ENCODE peak calls at places on chromosomes 12 and 14, in nine cellular contexts. O, U, V, R, G, Z, A, M and K are unnamed samples.

GRCh38 chr12:111692575-111693210 is 6.8 kb downstream of the ACAD10 start:
- DNase-seq in A (no peak), G (no peak), M (peak), O (no peak), U (no peak), V (no peak), R (no peak), Z (no peak), K (no peak)

GRCh38 chr14:68124885-68125731 is 305.5 kb downstream of the RAD51B start:
- DNase-seq in A (no peak), M (no peak), O (no peak), Z (no peak), R (no peak), V (no peak), U (no peak), G (no peak), K (no peak)

GRCh38 chr12:117685115-117685926 is 283.5 kb downstream of the KSR2 start:
- DNase-seq in M (peak), A (peak), R (peak), U (no peak), V (no peak), G (no peak), Z (peak), O (no peak), K (no peak)

GRCh38 chr14:61225304-61225703 is 55.8 kb downstream of the TMEM30B start:
- DNase-seq in O (no peak), M (no peak), U (no peak), A (no peak), R (no peak), V (no peak), Z (no peak), G (no peak), K (no peak)

GRCh38 chr12:124456652-124457152 is 110.7 kb downstream of the NCOR2 start:
- DNase-seq in R (no peak), U (no peak), G (no peak), M (no peak), Z (peak), A (no peak), V (no peak), O (no peak), K (peak)

GRCh38 chr14:99267871-99268775 is 3.9 kb downstream of the BCL11B start:
- DNase-seq in A (no peak), R (no peak), O (no peak), V (no peak), G (no peak), Z (no peak), M (no peak), U (no peak), K (no peak)

GRCh38 chr14:104586832-104587620 is 7.5 kb downstream of the C14orf180 start:
- DNase-seq in Z (no peak), M (no peak), G (no peak), A (no peak), V (no peak), U (no peak), R (no peak), O (peak), K (no peak)

GRCh38 chr14:69586420-69586819 is 11.7 kb upstream of the CCDC177 start:
- DNase-seq in M (no peak), Z (no peak), O (no peak), A (no peak), U (no peak), G (no peak), V (no peak), R (no peak), K (no peak)

GRCh38 chr12:69366796-69367195 is 7.3 kb downstream of the YEATS4 start:
- DNase-seq in G (no peak), O (no peak), V (no peak), R (no peak), Z (no peak), U (no peak), M (no peak), A (no peak), K (no peak)

GRCh38 chr12:90829044-90829443 is 125.9 kb downstream of the CCER1 start:
- DNase-seq in M (no peak), O (no peak), G (no peak), A (no peak), V (no peak), U (no peak), Z (no peak), R (no peak), K (no peak)

GRCh38 chr12:26749781-26750180 is 83.2 kb downstream of the ITPR2 start:
- DNase-seq in G (no peak), U (no peak), V (no peak), R (no peak), A (no peak), M (no peak), Z (no peak), O (no peak), K (no peak)

GRCh38 chr14:69769623-69770022 is 2.7 kb downstream of the SRSF5 start:
- DNase-seq in G (peak), M (no peak), A (no peak), O (no peak), R (peak), V (no peak), Z (no peak), U (peak), K (no peak)

GRCh38 chr12:89278169-89278568 is 74.1 kb downstream of the DUSP6 start:
- DNase-seq in R (no peak), U (no peak), M (peak), O (no peak), A (no peak), V (no peak), G (no peak), Z (no peak), K (no peak)
- TF ChIP-seq CTCF in R (no peak), U (no peak), M (peak), O (no peak), A (no peak), V (no peak), G (no peak), Z (no peak), K (no peak)

GRCh38 chr12:538731-539539 is 79.2 kb downstream of the B4GALNT3 start:
- DNase-seq in U (peak), A (no peak), R (no peak), Z (peak), O (peak), V (peak), M (no peak), G (no peak), K (no peak)
- TF ChIP-seq CTCF in U (no peak), A (no peak), R (no peak), Z (no peak), O (no peak), V (no peak), M (no peak), G (no peak), K (no peak)

GRCh38 chr12:79168687-79169086 is 304.1 kb downstream of the SYT1 start:
- DNase-seq in Z (no peak), M (no peak), R (no peak), U (no peak), O (no peak), A (no peak), G (no peak), V (no peak), K (no peak)

GRCh38 chr12:79174656-79175055 is 310.1 kb downstream of the SYT1 start:
- DNase-seq in M (peak), O (no peak), G (no peak), R (no peak), Z (no peak), U (no peak), V (peak), A (no peak), K (no peak)
- TF ChIP-seq CTCF in M (no peak), O (peak), G (no peak), R (no peak), Z (no peak), U (no peak), V (peak), A (no peak), K (peak)

DNA sequence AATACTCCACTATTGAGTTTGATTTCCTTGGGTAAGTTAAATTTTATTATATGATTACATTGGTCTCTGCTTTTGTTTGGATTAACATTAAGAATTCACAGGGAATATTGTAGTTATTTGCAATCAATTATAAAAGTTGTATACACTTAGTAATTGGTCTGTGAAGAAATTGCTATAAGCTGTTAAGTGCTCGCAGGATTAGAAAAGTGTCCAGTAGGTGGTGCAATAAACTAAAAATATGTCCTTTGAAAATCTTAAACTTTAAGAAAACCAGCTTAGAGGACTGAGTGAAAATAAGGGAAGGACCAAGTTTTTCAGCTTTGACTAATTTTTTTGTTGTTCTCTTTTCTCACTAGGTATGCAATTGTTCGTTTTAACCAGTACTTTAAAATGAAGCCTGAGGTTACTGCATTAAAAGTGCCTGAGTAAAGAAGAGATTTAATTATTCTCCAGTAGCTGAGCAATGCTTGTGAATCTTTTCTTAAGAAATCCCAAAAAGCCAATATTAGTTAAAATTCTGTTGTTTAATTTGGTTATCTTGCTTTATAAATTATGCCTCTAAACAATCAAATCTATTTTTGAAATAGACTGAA is 59.7 kb downstream of the ETNK1 start:
- DNase-seq in G (no peak), A (no peak), R (no peak), O (no peak), U (no peak), M (peak), V (peak), Z (no peak), K (no peak)
- TF ChIP-seq CTCF in G (peak), A (peak), R (no peak), O (peak), U (peak), M (peak), V (peak), Z (no peak), K (peak)

GRCh38 chr12:52121848-52122838 is 42.6 kb downstream of the SMIM41 start:
- DNase-seq in G (no peak), M (peak), Z (peak), U (peak), R (peak), A (peak), V (peak), O (peak), K (no peak)
- TF ChIP-seq CTCF in G (peak), M (peak), Z (peak), U (peak), R (peak), A (peak), V (peak), O (peak), K (peak)

GRCh38 chr12:122610911-122611310 is 83.9 kb downstream of the KNTC1 start:
- DNase-seq in M (no peak), Z (no peak), G (no peak), U (no peak), V (no peak), A (no peak), R (no peak), O (no peak), K (no peak)
- TF ChIP-seq CTCF in M (no peak), Z (no peak), G (no peak), U (no peak), V (no peak), A (no peak), R (no peak), O (no peak), K (no peak)

DNA sequence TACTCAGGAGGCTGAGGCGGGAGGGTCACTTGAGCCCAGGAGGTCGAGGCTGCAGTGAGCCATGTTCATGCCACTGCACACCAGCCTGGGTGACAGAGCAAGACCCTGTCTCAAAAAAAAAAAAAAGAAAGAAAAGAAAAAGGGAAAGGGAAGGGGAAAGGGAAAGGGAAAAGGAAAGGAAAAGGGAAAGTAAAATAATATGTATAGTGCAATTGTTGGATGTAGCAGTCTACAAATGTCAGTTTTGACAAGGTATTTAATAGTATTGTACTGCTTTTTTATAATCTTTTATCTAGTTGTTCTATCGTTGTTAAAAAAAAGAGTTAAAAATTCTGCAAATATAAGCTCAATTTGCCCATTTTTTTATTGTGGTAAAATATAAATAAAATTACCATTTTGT is 67.3 kb downstream of the SLC2A13 start:
- DNase-seq in V (no peak), G (no peak), U (no peak), M (no peak), R (no peak), Z (no peak), A (no peak), O (no peak), K (no peak)
- TF ChIP-seq CTCF in V (no peak), G (no peak), U (no peak), M (no peak), R (no peak), Z (no peak), A (no peak), O (no peak), K (no peak)

GRCh38 chr14:22218729-22219128 is 370.3 kb downstream of the DAD1 start:
- DNase-seq in A (no peak), U (no peak), O (no peak), G (no peak), Z (no peak), V (no peak), M (no peak), R (no peak), K (no peak)

GRCh38 chr14:22225526-22226133 is 363.4 kb downstream of the DAD1 start:
- DNase-seq in U (no peak), G (no peak), R (no peak), Z (no peak), M (no peak), O (no peak), V (peak), A (no peak), K (no peak)

GRCh38 chr14:22220427-22220826 is 368.6 kb downstream of the DAD1 start:
- DNase-seq in G (no peak), U (no peak), A (no peak), Z (no peak), R (no peak), O (no peak), M (no peak), V (peak), K (no peak)

GRCh38 chr14:22226381-22226780 is 362.6 kb downstream of the DAD1 start:
- DNase-seq in R (no peak), O (no peak), V (no peak), M (peak), A (no peak), Z (no peak), G (no peak), U (no peak), K (no peak)

GRCh38 chr14:22221508-22221907 is 367.5 kb downstream of the DAD1 start:
- DNase-seq in V (peak), U (no peak), G (no peak), M (peak), O (no peak), A (no peak), Z (no peak), R (no peak), K (no peak)
- TF ChIP-seq CTCF in V (peak), U (no peak), G (no peak), M (peak), O (no peak), A (peak), Z (no peak), R (no peak), K (peak)

GRCh38 chr14:73729015-73729330 is 14.8 kb upstream of the PNMA1 start:
- DNase-seq in O (no peak), Z (no peak), M (no peak), V (no peak), G (no peak), R (no peak), U (no peak), A (no peak), K (no peak)
- TF ChIP-seq CTCF in O (no peak), Z (no peak), M (no peak), V (no peak), G (no peak), R (no peak), U (no peak), A (no peak), K (peak)